ENCODE peak calls at places on chromosomes 5 and 9, in seven cellular contexts. Q is foreskin fibroblast; F is activated naive CD8-positive, alpha-beta T cell treated with anti-CD3 and anti-CD28 coated beads, Interleukin-2, amount 50 U/mL, for 24 hours; S is WTC11; R is NCI-H460; T is IMR-90; L is central memory CD8-positive, alpha-beta T cell. Y is an unnamed sample.

GRCh38 chr5:106454651-106455415 is 1215.9 kb downstream of the EFNA5 start:
- DNase-seq in Q (peak), F (no peak), S (peak), R (peak), T (peak), L (no peak), Y (no peak)

GRCh38 chr5:177468329-177469058 is 4.9 kb downstream of the DBN1 start:
- DNase-seq in Q (peak), F (no peak), S (no peak), R (peak), T (peak), L (no peak), Y (no peak)

GRCh38 chr5:72166070-72166979 is 59.0 kb downstream of the MAP1B start:
- DNase-seq in Q (peak), F (no peak), S (peak), R (no peak), T (peak), L (no peak), Y (no peak)

GRCh38 chr9:89278997-89279739 is 31.8 kb upstream of the CKS2 start:
- DNase-seq in Q (peak), F (no peak), S (no peak), R (peak), T (peak), L (no peak), Y (no peak)

GRCh38 chr5:1881273-1881586 is 1.5 kb downstream of the IRX4 start:
- DNase-seq in Q (no peak), F (no peak), S (peak), R (peak), T (no peak), L (no peak), Y (no peak)

GRCh38 chr9:27539479-27540441 is 10.1 kb upstream of the MOB3B start:
- DNase-seq in Q (peak), F (no peak), S (no peak), R (no peak), T (peak), L (no peak), Y (no peak)

GRCh38 chr5:5755888-5756287 is 333.4 kb downstream of the ICE1 start:
- DNase-seq in Q (no peak), F (no peak), S (no peak), R (no peak), T (no peak), L (no peak), Y (no peak)

GRCh38 chr5:149962601-149963300 is 2.2 kb downstream of the SLC26A2 start:
- DNase-seq in Q (no peak), F (no peak), S (no peak), R (no peak), T (no peak), L (no peak), Y (no peak)

GRCh38 chr5:37869221-37869620 is 29.4 kb upstream of the GDNF start:
- DNase-seq in Q (peak), F (no peak), S (no peak), R (no peak), T (peak), L (no peak), Y (no peak)

GRCh38 chr9:23621166-23621565 is 204.9 kb downstream of the ELAVL2 start:
- DNase-seq in Q (no peak), F (no peak), S (no peak), R (no peak), T (no peak), L (no peak), Y (no peak)

GRCh38 chr9:95077053-95077765 is 240.3 kb downstream of the FANCC start:
- DNase-seq in Q (no peak), F (no peak), S (no peak), R (no peak), T (no peak), L (no peak), Y (no peak)

GRCh38 chr5:132405646-132406045 is 36.1 kb downstream of the SLC22A5 start:
- DNase-seq in Q (no peak), F (no peak), S (no peak), R (no peak), T (no peak), L (no peak), Y (no peak)

GRCh38 chr5:14148483-14148882 is 5.3 kb downstream of the TRIO start:
- DNase-seq in Q (no peak), F (no peak), S (no peak), R (no peak), T (no peak), L (no peak), Y (no peak)

GRCh38 chr5:177426566-177427210 is at the start of gene GRK6:
- DNase-seq in Q (no peak), F (peak), S (peak), R (no peak), T (no peak), L (peak), Y (peak)

GRCh38 chr5:138234651-138235050 is 21.5 kb upstream of the CDC23 start:
- DNase-seq in Q (no peak), F (no peak), S (no peak), R (no peak), T (no peak), L (no peak), Y (no peak)

GRCh38 chr5:63962345-63962744 is at the start of gene HTR1A:
- DNase-seq in Q (no peak), F (no peak), S (peak), R (no peak), T (no peak), L (no peak), Y (no peak)

GRCh38 chr9:14823800-14824199 is 86.4 kb downstream of the FREM1 start:
- DNase-seq in Q (no peak), F (no peak), S (no peak), R (no peak), T (no peak), L (no peak), Y (no peak)

GRCh38 chr5:1210832-1211251 is 9.4 kb downstream of the SLC6A19 start:
- DNase-seq in Q (no peak), F (no peak), S (peak), R (no peak), T (no peak), L (no peak), Y (no peak)

GRCh38 chr5:164214698-164215097 is 709.3 kb downstream of the MAT2B start:
- DNase-seq in Q (peak), F (no peak), S (no peak), R (no peak), T (peak), L (no peak), Y (no peak)

GRCh38 chr5:116343961-116344360 is 230.7 kb downstream of the SEMA6A start:
- DNase-seq in Q (no peak), F (no peak), S (peak), R (no peak), T (no peak), L (no peak), Y (no peak)

GRCh38 chr5:88660326-88660946 is 222.5 kb downstream of the MEF2C start:
- DNase-seq in Q (peak), F (no peak), S (no peak), R (peak), T (peak), L (no peak), Y (no peak)

GRCh38 chr5:32471784-32472183 is 27.2 kb upstream of the ZFR start:
- DNase-seq in Q (no peak), F (no peak), S (no peak), R (no peak), T (no peak), L (no peak), Y (no peak)

GRCh38 chr5:58114324-58114723 is 345.6 kb downstream of the PLK2 start:
- DNase-seq in Q (peak), F (no peak), S (no peak), R (no peak), T (peak), L (no peak), Y (no peak)

GRCh38 chr5:133396187-133396621 is 216.1 kb downstream of the FSTL4 start:
- DNase-seq in Q (no peak), F (no peak), S (peak), R (no peak), T (no peak), L (no peak), Y (no peak)

GRCh38 chr5:175060264-175060663 is 335.9 kb downstream of the MSX2 start:
- DNase-seq in Q (no peak), F (no peak), S (no peak), R (no peak), T (no peak), L (no peak), Y (no peak)

GRCh38 chr5:96781031-96781733 is 26.6 kb downstream of the ERAP1 start:
- DNase-seq in Q (peak), F (no peak), S (no peak), R (no peak), T (peak), L (no peak), Y (no peak)

GRCh38 chr5:5795074-5795779 is 372.8 kb downstream of the ICE1 start:
- DNase-seq in Q (no peak), F (no peak), S (no peak), R (no peak), T (no peak), L (no peak), Y (no peak)

GRCh38 chr9:93178851-93179786 is 4.8 kb upstream of the WNK2 start:
- DNase-seq in Q (no peak), F (no peak), S (no peak), R (no peak), T (no peak), L (no peak), Y (no peak)

GRCh38 chr9:76905661-76905983 is 292 bp downstream of the PRUNE2 start:
- DNase-seq in Q (peak), F (no peak), S (no peak), R (no peak), T (no peak), L (no peak), Y (no peak)

GRCh38 chr9:12640021-12640587 is 53.1 kb upstream of the TYRP1 start:
- DNase-seq in Q (peak), F (no peak), S (no peak), R (peak), T (peak), L (no peak), Y (no peak)

GRCh38 chr9:131656356-131657030 is 83.4 kb downstream of the RAPGEF1 start:
- DNase-seq in Q (no peak), F (peak), S (no peak), R (no peak), T (no peak), L (peak), Y (peak)

GRCh38 chr5:33507426-33507825 is 66.7 kb downstream of the TARS1 start:
- DNase-seq in Q (no peak), F (no peak), S (no peak), R (no peak), T (peak), L (no peak), Y (no peak)

GRCh38 chr9:16869961-16870605 is 387 bp downstream of the BNC2 start:
- DNase-seq in Q (peak), F (no peak), S (peak), R (no peak), T (peak), L (no peak), Y (no peak)